ENCODE peak calls at places on chromosomes 16 and 17, in ten cellular contexts. U is prostate gland, D is WTC11, B is GM10248, R is astrocyte of the cerebellum, E is RWPE1, A is heart right ventricle, L is left ventricle myocardium inferior, M is breast epithelium, C is lower leg skin. F is an unnamed sample.

GRCh38 chr17:4407216-4407615 is 26.5 kb upstream of the SPNS3 start:
- DNase-seq in U (no peak), D (no peak), B (no peak), R (no peak), E (no peak), A (no peak), L (no peak), M (no peak), C (no peak), F (no peak)

GRCh38 chr16:2954228-2954627 is 9.8 kb upstream of the KREMEN2 start:
- DNase-seq in U (no peak), D (no peak), B (no peak), R (no peak), E (no peak), A (no peak), L (no peak), M (no peak), C (no peak), F (no peak)

GRCh38 chr16:69712277-69712676 is 14.1 kb downstream of the NQO1 start:
- DNase-seq in U (no peak), D (no peak), B (no peak), R (no peak), E (no peak), A (no peak), L (no peak), M (no peak), C (peak), F (no peak)

GRCh38 chr17:64765191-64765889 is 103.2 kb upstream of the SMURF2 start:
- DNase-seq in U (no peak), D (no peak), B (no peak), R (no peak), E (no peak), A (no peak), L (no peak), M (no peak), C (peak), F (no peak)

GRCh38 chr17:75507712-75508111 is 7.6 kb downstream of the CASKIN2 start:
- DNase-seq in U (no peak), D (no peak), B (no peak), R (no peak), E (no peak), A (no peak), L (no peak), M (no peak), C (no peak), F (no peak)

GRCh38 chr17:38877130-38877851 is 7.4 kb downstream of the LASP1 start:
- DNase-seq in U (no peak), D (peak), B (no peak), R (no peak), E (no peak), A (no peak), L (no peak), M (no peak), C (no peak), F (no peak)

GRCh38 chr16:12661656-12662172 is 142.0 kb downstream of the CPPED1 start:
- DNase-seq in U (no peak), D (peak), B (no peak), R (peak), E (peak), A (no peak), L (no peak), M (no peak), C (no peak), F (no peak)

GRCh38 chr16:68786685-68787418 is 49.8 kb downstream of the CDH1 start:
- DNase-seq in U (peak), D (no peak), B (no peak), R (peak), E (peak), A (no peak), L (no peak), M (no peak), C (no peak), F (no peak)

GRCh38 chr16:2500634-2500936 is 13.2 kb upstream of the ATP6V0C start:
- DNase-seq in U (no peak), D (peak), B (no peak), R (no peak), E (no peak), A (no peak), L (no peak), M (no peak), C (no peak), F (no peak)

GRCh38 chr17:35152741-35153140 is 5.1 kb downstream of the UNC45B start:
- DNase-seq in U (no peak), D (no peak), B (no peak), R (no peak), E (no peak), A (no peak), L (no peak), M (no peak), C (no peak), F (no peak)

GRCh38 chr16:9395958-9396359 is 304.5 kb downstream of the HAPSTR1 start:
- DNase-seq in U (no peak), D (no peak), B (no peak), R (no peak), E (no peak), A (no peak), L (no peak), M (no peak), C (no peak), F (no peak)

GRCh38 chr16:10992112-10992511 is 47.7 kb downstream of the CLEC16A start:
- DNase-seq in U (no peak), D (no peak), B (no peak), R (peak), E (no peak), A (no peak), L (no peak), M (no peak), C (no peak), F (no peak)

GRCh38 chr16:67301080-67301757 is 21.9 kb downstream of the PLEKHG4 start:
- DNase-seq in U (peak), D (no peak), B (no peak), R (no peak), E (no peak), A (peak), L (peak), M (no peak), C (peak), F (no peak)

GRCh38 chr17:18033442-18034099 is 5.4 kb downstream of the ATPAF2 start:
- DNase-seq in U (peak), D (no peak), B (peak), R (peak), E (peak), A (no peak), L (no peak), M (no peak), C (peak), F (peak)

GRCh38 chr17:15659663-15660062 is 24.4 kb downstream of the TRIM16 start:
- DNase-seq in U (no peak), D (no peak), B (no peak), R (no peak), E (peak), A (peak), L (no peak), M (no peak), C (peak), F (no peak)

GRCh38 chr17:64393000-64393402 is 2.3 kb upstream of the PECAM1 start:
- DNase-seq in U (no peak), D (no peak), B (no peak), R (no peak), E (no peak), A (no peak), L (no peak), M (no peak), C (no peak), F (no peak)

GRCh38 chr17:67582632-67583230 is 135.0 kb upstream of the NOL11 start:
- DNase-seq in U (peak), D (no peak), B (no peak), R (no peak), E (no peak), A (no peak), L (no peak), M (no peak), C (no peak), F (no peak)

GRCh38 chr17:9839433-9839832 is 13.7 kb downstream of the GLP2R start:
- DNase-seq in U (no peak), D (peak), B (no peak), R (no peak), E (no peak), A (no peak), L (no peak), M (no peak), C (peak), F (no peak)

GRCh38 chr17:17001874-17002520 is 30.1 kb upstream of the TNFRSF13B start:
- DNase-seq in U (peak), D (peak), B (peak), R (peak), E (peak), A (peak), L (peak), M (peak), C (peak), F (peak)

GRCh38 chr17:81710514-81711308 is 1.4 kb upstream of the SLC25A10 start:
- DNase-seq in U (no peak), D (no peak), B (no peak), R (no peak), E (no peak), A (peak), L (no peak), M (no peak), C (no peak), F (no peak)

GRCh38 chr17:29146369-29146972 is 33.7 kb downstream of the MYO18A start:
- DNase-seq in U (no peak), D (no peak), B (no peak), R (no peak), E (no peak), A (no peak), L (no peak), M (no peak), C (no peak), F (no peak)

GRCh38 chr17:77942111-77942988 is 16.2 kb upstream of the TNRC6C start:
- DNase-seq in U (peak), D (no peak), B (no peak), R (no peak), E (no peak), A (peak), L (peak), M (peak), C (no peak), F (no peak)

GRCh38 chr16:10895053-10895946 is 18.3 kb downstream of the CIITA start:
- DNase-seq in U (no peak), D (peak), B (no peak), R (peak), E (peak), A (peak), L (peak), M (no peak), C (no peak), F (no peak)

GRCh38 chr17:72151565-72152391 is 31.0 kb downstream of the SOX9 start:
- DNase-seq in U (peak), D (peak), B (no peak), R (no peak), E (peak), A (peak), L (peak), M (peak), C (no peak), F (no peak)

GRCh38 chr17:72182256-72182890 is 61.6 kb downstream of the SOX9 start:
- DNase-seq in U (peak), D (no peak), B (no peak), R (no peak), E (no peak), A (no peak), L (no peak), M (peak), C (no peak), F (no peak)

GRCh38 chr17:60396412-60396811 is 4.5 kb upstream of the USP32 start:
- DNase-seq in U (no peak), D (no peak), B (no peak), R (no peak), E (no peak), A (no peak), L (no peak), M (no peak), C (no peak), F (no peak)

GRCh38 chr17:16037636-16038035 is 38.0 kb downstream of the TTC19 start:
- DNase-seq in U (no peak), D (no peak), B (no peak), R (peak), E (no peak), A (no peak), L (no peak), M (no peak), C (no peak), F (no peak)

GRCh38 chr16:80803341-80804060 is 897 bp downstream of the CDYL2 start:
- DNase-seq in U (peak), D (peak), B (peak), R (no peak), E (peak), A (peak), L (peak), M (no peak), C (no peak), F (peak)

GRCh38 chr17:3008336-3009279 is 54.8 kb downstream of the OR1D5 start:
- DNase-seq in U (no peak), D (no peak), B (no peak), R (no peak), E (no peak), A (no peak), L (no peak), M (no peak), C (no peak), F (no peak)

GRCh38 chr16:2042666-2043295 is 4.9 kb downstream of the NTHL1 start:
- DNase-seq in U (no peak), D (no peak), B (no peak), R (no peak), E (no peak), A (no peak), L (no peak), M (no peak), C (no peak), F (no peak)

DNA sequence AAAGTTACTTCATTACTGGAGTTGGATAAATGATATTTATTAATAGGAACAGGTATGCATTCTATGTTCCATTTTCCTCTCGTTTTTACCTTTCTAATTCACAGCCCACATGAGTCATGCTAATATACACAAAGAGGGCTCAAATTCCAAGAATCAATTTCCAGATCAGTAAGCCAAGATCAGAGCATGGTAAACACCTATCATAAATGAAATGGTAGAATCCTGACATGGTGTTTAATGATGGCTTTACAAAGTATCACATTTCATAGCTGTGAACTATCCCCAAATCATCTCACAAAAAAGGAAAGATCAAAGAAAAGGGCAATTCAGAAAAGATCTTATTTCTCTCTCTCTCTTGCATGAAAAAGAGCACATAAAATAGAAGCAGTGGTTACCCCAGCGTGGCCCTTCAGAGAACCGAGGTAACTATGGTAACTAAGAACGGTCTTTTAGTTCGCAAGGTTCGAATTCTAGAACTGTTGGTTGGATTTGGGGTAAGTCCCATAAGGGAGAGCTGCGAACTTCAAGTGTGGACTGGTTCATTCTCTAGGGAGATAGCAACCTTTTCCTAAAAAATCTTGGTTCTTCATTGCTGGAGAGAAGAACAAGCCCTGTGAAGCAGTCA is 73.0 kb downstream of the MARCHF10 start:
- DNase-seq in U (no peak), D (no peak), B (no peak), R (no peak), E (no peak), A (no peak), L (no peak), M (no peak), C (no peak), F (no peak)
- TF ChIP-seq CTCF in U (no peak), D (no peak), B (no peak), R (no peak), E (no peak), A (no peak), L (no peak), M (no peak), C (no peak), F (no peak)

DNA sequence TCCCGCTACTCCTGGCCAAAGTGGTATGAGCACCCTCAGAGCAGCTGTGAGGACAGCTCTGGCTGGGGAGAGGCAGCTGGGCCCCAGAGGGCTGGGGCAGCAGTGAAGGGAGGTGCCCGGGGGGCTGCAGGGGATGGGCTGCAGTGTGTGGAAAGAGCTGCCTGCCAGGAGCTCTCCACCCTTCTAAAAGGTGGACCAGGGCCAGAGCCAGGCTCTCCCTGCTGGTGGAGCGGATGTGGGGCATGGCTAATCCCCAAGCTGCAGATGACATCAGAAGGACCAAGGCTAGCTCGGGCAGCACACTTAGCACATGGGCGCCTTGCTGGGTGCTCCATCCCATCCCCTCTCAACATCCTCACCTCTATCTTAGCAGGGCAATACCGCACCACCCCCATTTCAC is 103.1 kb downstream of the SDK2 start:
- DNase-seq in U (no peak), D (no peak), B (no peak), R (no peak), E (no peak), A (no peak), L (no peak), M (no peak), C (no peak), F (no peak)
- TF ChIP-seq CTCF in U (no peak), D (no peak), B (no peak), R (no peak), E (no peak), A (no peak), L (no peak), M (no peak), C (no peak), F (no peak)

DNA sequence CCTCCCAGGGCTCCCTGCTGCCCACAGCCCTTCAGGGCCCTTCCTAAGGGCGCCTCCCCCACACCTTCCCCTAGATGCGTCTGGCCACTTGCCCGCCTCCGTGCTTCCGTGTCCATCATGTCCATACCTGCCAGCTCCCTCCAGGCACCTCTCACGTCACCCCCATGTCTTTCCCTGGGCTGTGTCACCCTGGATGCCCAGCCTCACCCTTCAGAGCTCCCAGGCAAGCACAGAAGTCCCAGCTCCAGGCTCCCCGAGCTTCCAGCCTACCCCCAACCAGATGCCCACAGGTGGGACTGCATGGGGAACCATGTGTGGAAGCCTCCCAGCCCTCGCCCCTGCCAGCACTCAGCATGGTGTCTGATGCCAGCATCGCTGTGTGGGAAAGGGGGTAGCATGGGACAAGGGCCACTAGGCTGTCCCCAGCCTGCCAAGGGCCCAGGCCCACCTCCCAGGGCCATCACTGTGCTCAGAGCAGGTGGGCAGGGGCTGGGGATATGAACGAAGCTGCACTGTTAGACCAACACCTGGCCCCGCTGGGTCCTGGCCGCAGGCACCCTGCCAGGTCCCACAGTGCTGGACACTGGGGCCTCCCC is 1.9 kb upstream of the AXIN1 start:
- DNase-seq in U (peak), D (no peak), B (no peak), R (no peak), E (peak), A (peak), L (no peak), M (no peak), C (no peak), F (no peak)
- TF ChIP-seq CTCF in U (no peak), D (no peak), B (no peak), R (no peak), E (no peak), A (no peak), L (no peak), M (no peak), C (no peak), F (no peak)

DNA sequence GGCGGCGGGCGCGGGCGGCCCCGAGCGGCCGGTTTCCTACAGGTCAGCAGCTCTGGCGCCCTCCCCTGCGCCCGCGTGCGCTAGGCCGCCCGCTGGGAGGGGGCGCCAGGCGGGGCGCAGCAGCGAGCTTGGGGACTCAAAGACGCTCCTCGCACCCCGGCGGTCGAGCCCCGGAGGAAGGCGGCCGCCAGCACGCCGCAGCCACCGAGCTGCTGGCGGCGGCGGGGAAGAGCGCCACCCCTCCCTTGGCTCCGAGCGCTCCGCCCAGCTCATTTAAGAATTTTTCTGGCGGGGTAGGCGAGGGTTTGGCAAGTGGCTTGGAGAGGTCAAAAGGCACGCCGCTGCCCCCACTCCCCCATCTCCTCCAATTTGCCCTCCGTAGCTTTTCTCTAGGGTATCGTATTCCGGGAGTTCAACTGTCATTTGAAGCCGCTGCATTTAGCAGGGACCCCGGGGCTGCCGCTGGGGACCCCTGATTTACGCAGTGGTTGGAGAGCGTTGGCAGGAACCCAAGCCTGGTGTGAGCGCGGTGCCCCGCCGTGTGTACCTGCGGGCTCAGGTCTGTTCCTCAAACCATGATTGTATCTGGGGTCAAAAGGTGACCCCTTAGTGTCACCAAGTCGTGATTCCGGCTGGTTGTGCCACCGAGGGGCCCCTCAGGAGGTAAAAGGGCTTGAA is 59.5 kb upstream of the GSE1 start:
- DNase-seq in U (no peak), D (peak), B (peak), R (no peak), E (peak), A (peak), L (peak), M (no peak), C (no peak), F (peak)
- TF ChIP-seq CTCF in U (peak), D (no peak), B (peak), R (no peak), E (peak), A (no peak), L (peak), M (no peak), C (no peak), F (peak)

GRCh38 chr17:21124096-21124495 is 2.7 kb upstream of the DHRS7B start:
- DNase-seq in U (no peak), D (no peak), B (no peak), R (no peak), E (no peak), A (no peak), L (no peak), M (no peak), C (no peak), F (no peak)

GRCh38 chr17:21119247-21119944 is 7.4 kb upstream of the DHRS7B start:
- DNase-seq in U (peak), D (peak), B (peak), R (peak), E (peak), A (peak), L (peak), M (peak), C (peak), F (peak)

GRCh38 chr17:21125862-21126261 is 902 bp upstream of the DHRS7B start:
- DNase-seq in U (no peak), D (no peak), B (no peak), R (no peak), E (no peak), A (no peak), L (no peak), M (no peak), C (no peak), F (no peak)

GRCh38 chr17:21119945-21120249 is 6.9 kb upstream of the DHRS7B start:
- DNase-seq in U (no peak), D (no peak), B (no peak), R (no peak), E (no peak), A (no peak), L (no peak), M (no peak), C (no peak), F (no peak)
- TF ChIP-seq CTCF in U (no peak), D (no peak), B (no peak), R (no peak), E (peak), A (no peak), L (no peak), M (no peak), C (no peak), F (no peak)

GRCh38 chr17:44118427-44119050 is 4.9 kb downstream of the HDAC5 start:
- DNase-seq in U (no peak), D (no peak), B (no peak), R (no peak), E (no peak), A (no peak), L (no peak), M (no peak), C (no peak), F (no peak)
- TF ChIP-seq CTCF in U (no peak), D (no peak), B (no peak), R (no peak), E (no peak), A (no peak), L (no peak), M (no peak), C (no peak), F (no peak)